ENCODE peak calls at places on chromosome 1, in five cellular contexts. L is neural progenitor cell, A is mesendoderm, O is PC-3, P is endodermal cell. I is an unnamed sample.

GRCh38 chr1:156904187-156904959 is 10.9 kb downstream of the PEAR1 start:
- DNase-seq in L (no peak), A (no peak), O (no peak), P (no peak), I (no peak)

GRCh38 chr1:235972316-235973090 is 92.4 kb downstream of the NID1 start:
- DNase-seq in L (no peak), A (peak), O (peak), P (no peak), I (no peak)

GRCh38 chr1:9858293-9859035 is 34.7 kb upstream of the CLSTN1 start:
- DNase-seq in L (no peak), A (no peak), O (no peak), P (no peak), I (no peak)

GRCh38 chr1:226738995-226739695 is at the start of gene ITPKB:
- DNase-seq in L (peak), A (peak), O (peak), P (no peak), I (peak)

GRCh38 chr1:55443175-55443933 is 228.2 kb upstream of the USP24 start:
- DNase-seq in L (no peak), A (no peak), O (peak), P (no peak), I (peak)

GRCh38 chr1:115400891-115401290 is 62.8 kb upstream of the NGF start:
- DNase-seq in L (no peak), A (no peak), O (peak), P (no peak), I (no peak)

GRCh38 chr1:53135735-53136114 is 6.7 kb downstream of the SLC1A7 start:
- DNase-seq in L (no peak), A (no peak), O (peak), P (no peak), I (no peak)

GRCh38 chr1:43235451-43236121 is 34.2 kb upstream of the TMEM125 start:
- DNase-seq in L (no peak), A (no peak), O (peak), P (no peak), I (peak)

GRCh38 chr1:245298781-245299180 is 144.0 kb downstream of the KIF26B start:
- DNase-seq in L (no peak), A (no peak), O (no peak), P (no peak), I (no peak)
- H3K9ac ChIP-seq in L (no peak), A (no peak), O (no peak), P (no peak), I (no peak)

DNA sequence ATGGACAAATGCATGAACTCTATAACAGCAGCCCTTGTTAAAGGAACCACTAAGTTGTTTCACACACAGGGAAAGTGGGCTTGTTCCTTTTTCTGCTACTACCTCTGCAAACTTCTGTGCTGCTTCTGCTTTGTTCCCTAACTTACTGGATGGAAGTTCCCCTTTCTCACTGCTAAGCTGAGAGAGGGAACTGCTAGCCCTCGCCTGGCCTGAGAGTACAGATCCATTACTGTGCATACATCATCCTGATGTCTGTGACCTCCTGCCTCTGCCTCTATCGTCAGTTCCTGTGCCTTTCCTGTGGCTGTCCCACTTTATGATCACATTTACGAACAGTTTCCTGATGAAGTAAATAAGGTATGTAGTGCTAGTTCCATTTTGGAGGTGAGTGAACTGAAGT is 3.5 kb downstream of the GNAT2 start:
- DNase-seq in L (no peak), A (no peak), O (no peak), P (peak), I (peak)
- H3K27ac ChIP-seq in L (no peak), A (no peak), O (no peak), P (no peak), I (no peak)

DNA sequence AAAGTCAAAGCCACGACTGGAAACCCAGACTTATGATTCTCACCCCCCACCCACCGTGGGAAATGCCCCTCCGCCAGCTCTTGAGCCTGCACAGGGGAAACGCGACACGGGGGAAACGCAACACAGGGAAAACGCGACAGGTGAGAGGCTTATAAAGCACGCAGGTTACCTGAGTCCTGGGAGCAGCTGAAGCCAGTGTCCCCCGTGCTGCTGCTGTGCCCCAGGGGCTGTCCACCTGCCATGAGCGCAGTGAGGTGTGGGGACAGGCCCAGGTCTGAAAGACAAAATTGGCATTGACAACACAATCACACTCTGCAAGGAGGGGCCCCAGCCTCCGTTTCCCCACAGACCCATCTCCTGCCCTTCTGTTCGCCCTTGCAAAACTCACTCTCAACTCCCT is 46.3 kb downstream of the GPR161 start:
- DNase-seq in L (no peak), A (no peak), O (no peak), P (no peak), I (peak)
- H3K9ac ChIP-seq in L (no peak), A (no peak), O (no peak), P (no peak), I (no peak)

GRCh38 chr1:162904579-162904978 is 43.6 kb upstream of the CCDC190 start:
- DNase-seq in L (no peak), A (no peak), O (no peak), P (no peak), I (no peak)
- H3K27ac ChIP-seq in L (no peak), A (no peak), O (no peak), P (no peak), I (no peak)

GRCh38 chr1:205678286-205679111 is 1.8 kb downstream of the SLC45A3 start:
- DNase-seq in L (no peak), A (no peak), O (no peak), P (peak), I (peak)
- H3K9ac ChIP-seq in L (no peak), A (peak), O (peak), P (no peak), I (peak)

I was measured in colonic mucosa.